ENCODE peak calls at places on chromosomes 16 and 17, in four cellular contexts. One of them, this sample, is unnamed.
A peak's percentile ranks its signal among the peaks of the same experiment; 100 is the strongest.

GRCh38 chr17:66675273-66675990 is 159.5 kb upstream of the CACNG5 start:
- DNase-seq in HepG2: no peak
- DNase-seq in H1: no peak
- DNase-seq in GM12878: no peak
- DNase-seq in this sample: no peak

GRCh38 chr16:84150926-84151325 is 5.8 kb downstream of the DNAAF1 start:
- DNase-seq in HepG2: no peak
- DNase-seq in H1: no peak
- DNase-seq in GM12878: no peak
- DNase-seq in this sample: no peak

GRCh38 chr17:49223517-49224197 is 6.9 kb downstream of the PHOSPHO1 start:
- DNase-seq in HepG2: no peak
- DNase-seq in H1: peak; percentile 97
- DNase-seq in GM12878: no peak
- DNase-seq in this sample: peak; percentile 76

GRCh38 chr17:59377410-59377809 is 46.0 kb downstream of the YPEL2 start:
- DNase-seq in HepG2: no peak
- DNase-seq in H1: no peak
- DNase-seq in GM12878: no peak
- DNase-seq in this sample: no peak

GRCh38 chr17:76716146-76716833 is 5.5 kb upstream of the MXRA7 start:
- DNase-seq in HepG2: no peak
- DNase-seq in H1: no peak
- DNase-seq in GM12878: no peak
- DNase-seq in this sample: no peak

GRCh38 chr17:31072186-31072585 is 22.6 kb upstream of the NF1 start:
- DNase-seq in HepG2: no peak
- DNase-seq in H1: no peak
- DNase-seq in GM12878: no peak
- DNase-seq in this sample: no peak

GRCh38 chr17:72334205-72334604 is 213.4 kb downstream of the SOX9 start:
- DNase-seq in HepG2: no peak
- DNase-seq in H1: no peak
- DNase-seq in GM12878: no peak
- DNase-seq in this sample: no peak

GRCh38 chr16:58589311-58589890 is 40.2 kb downstream of the CNOT1 start:
- DNase-seq in HepG2: no peak
- DNase-seq in H1: no peak
- DNase-seq in GM12878: no peak
- DNase-seq in this sample: no peak

GRCh38 chr16:82093901-82094300 is 58.8 kb downstream of the HSD17B2 start:
- DNase-seq in HepG2: no peak
- DNase-seq in H1: no peak
- DNase-seq in GM12878: no peak
- DNase-seq in this sample: no peak

GRCh38 chr17:41599680-41600079 is 12.9 kb downstream of the KRT16 start:
- DNase-seq in HepG2: no peak
- DNase-seq in H1: no peak
- DNase-seq in GM12878: no peak
- DNase-seq in this sample: no peak

GRCh38 chr16:84735846-84736586 is 36.2 kb downstream of the USP10 start:
- DNase-seq in HepG2: peak; percentile 46
- DNase-seq in H1: no peak
- DNase-seq in GM12878: no peak
- DNase-seq in this sample: no peak

GRCh38 chr17:2361361-2361760 is 24.1 kb downstream of the SGSM2 start:
- DNase-seq in HepG2: no peak
- DNase-seq in H1: no peak
- DNase-seq in GM12878: no peak
- DNase-seq in this sample: no peak

GRCh38 chr16:87541004-87541881 is 48.4 kb upstream of the ZCCHC14 start:
- DNase-seq in HepG2: no peak
- DNase-seq in H1: no peak
- DNase-seq in GM12878: no peak
- DNase-seq in this sample: peak; percentile 43

GRCh38 chr16:48272837-48273421 is 25.6 kb upstream of the ABCC11 start:
- DNase-seq in HepG2: no peak
- DNase-seq in H1: no peak
- DNase-seq in GM12878: no peak
- DNase-seq in this sample: no peak

GRCh38 chr16:75506567-75506966 is 11.3 kb upstream of the CHST6 start:
- DNase-seq in HepG2: peak; percentile 79
- DNase-seq in H1: no peak
- DNase-seq in GM12878: no peak
- DNase-seq in this sample: no peak

GRCh38 chr17:46787478-46787877 is 31.0 kb downstream of the WNT3 start:
- DNase-seq in HepG2: no peak
- DNase-seq in H1: no peak
- DNase-seq in GM12878: no peak
- DNase-seq in this sample: no peak

GRCh38 chr17:46780003-46780373 is 38.5 kb downstream of the WNT3 start:
- DNase-seq in HepG2: no peak
- DNase-seq in H1: no peak
- DNase-seq in GM12878: no peak
- DNase-seq in this sample: no peak

GRCh38 chr17:46785696-46786095 is 32.8 kb downstream of the WNT3 start:
- DNase-seq in HepG2: no peak
- DNase-seq in H1: no peak
- DNase-seq in GM12878: no peak
- DNase-seq in this sample: no peak

GRCh38 chr17:46782250-46782953 is 36.1 kb downstream of the WNT3 start:
- DNase-seq in HepG2: peak; percentile 62
- DNase-seq in H1: peak; percentile 69
- DNase-seq in GM12878: no peak
- DNase-seq in this sample: peak; percentile 63

GRCh38 chr17:46783031-46783593 is 35.4 kb downstream of the WNT3 start:
- DNase-seq in HepG2: peak; percentile 58
- DNase-seq in H1: no peak
- DNase-seq in GM12878: no peak
- DNase-seq in this sample: no peak
- TF ChIP-seq SUZ12 in HepG2: no peak
- TF ChIP-seq SUZ12 in H1: no peak
- TF ChIP-seq SUZ12 in GM12878: no peak
- TF ChIP-seq SUZ12 in this sample: no peak

GRCh38 chr16:2296662-2297505 is 29.0 kb upstream of the RNPS1 start:
- DNase-seq in HepG2: peak; percentile 54
- DNase-seq in H1: peak; percentile 71
- DNase-seq in GM12878: no peak
- DNase-seq in this sample: peak; percentile 38
- TF ChIP-seq SP1 in HepG2: no peak
- TF ChIP-seq SP1 in H1: no peak
- TF ChIP-seq SP1 in GM12878: no peak
- TF ChIP-seq SP1 in this sample: no peak

GRCh38 chr17:80260791-80261158 is at the start of gene RNF213:
- DNase-seq in HepG2: no peak
- DNase-seq in H1: peak; percentile 66
- DNase-seq in GM12878: no peak
- DNase-seq in this sample: peak; percentile 77
- TF ChIP-seq SUZ12 in HepG2: no peak
- TF ChIP-seq SUZ12 in H1: no peak
- TF ChIP-seq SUZ12 in GM12878: no peak
- TF ChIP-seq SUZ12 in this sample: no peak

GRCh38 chr16:20385844-20386832 is 18.4 kb downstream of the PDILT start:
- DNase-seq in HepG2: peak; percentile 67
- DNase-seq in H1: peak; percentile 89
- DNase-seq in GM12878: no peak
- DNase-seq in this sample: peak; percentile 60
- TF ChIP-seq SP1 in HepG2: no peak
- TF ChIP-seq SP1 in H1: no peak
- TF ChIP-seq SP1 in GM12878: no peak
- TF ChIP-seq SP1 in this sample: no peak

GRCh38 chr16:55189975-55190636 is 133.9 kb upstream of the IRX6 start:
- DNase-seq in HepG2: no peak
- DNase-seq in H1: peak; percentile 54
- DNase-seq in GM12878: no peak
- DNase-seq in this sample: no peak
- TF ChIP-seq SUZ12 in HepG2: no peak
- TF ChIP-seq SUZ12 in H1: no peak
- TF ChIP-seq SUZ12 in GM12878: no peak
- TF ChIP-seq SUZ12 in this sample: no peak

This sample was measured in HEK293T.